ENCODE peak calls at places on chromosomes 6 and 20, in four cellular contexts. Q is H9; H is pancreas; G is CD4-positive, alpha-beta T cell. V is an unnamed sample.
A peak's percentile ranks its signal among the peaks of the same experiment; 100 is the strongest.

GRCh38 chr20:50794181-50794845 is 548 bp upstream of the BCAS4 start:
- DNase-seq in Q (no peak), H (no peak), G (no peak), V (peak; percentile 64)

GRCh38 chr6:71012871-71013456 is 56.1 kb upstream of the B3GAT2 start:
- DNase-seq in Q (no peak), H (no peak), G (no peak), V (no peak)

GRCh38 chr20:57437672-57438330 is 46.6 kb downstream of the RBM38 start:
- DNase-seq in H (no peak), G (no peak), Q (no peak), V (no peak)

GRCh38 chr6:45892696-45893095 is 123.0 kb downstream of the CLIC5 start:
- DNase-seq in H (no peak), Q (no peak), G (no peak), V (no peak)

GRCh38 chr6:11650297-11650696 is 112.7 kb downstream of the TMEM170B start:
- DNase-seq in G (no peak), Q (peak; percentile 83), H (no peak), V (no peak)

GRCh38 chr6:39451831-39452230 is 129.3 kb upstream of the KCNK16 start:
- DNase-seq in Q (peak; percentile 46), H (no peak), G (no peak), V (no peak)

GRCh38 chr6:102841055-102841454 is 1447.5 kb downstream of the GRIK2 start:
- DNase-seq in H (no peak), G (no peak), Q (no peak), V (no peak)

GRCh38 chr6:89972024-89972381 is 77.7 kb downstream of the GJA10 start:
- DNase-seq in G (no peak), Q (no peak), H (no peak), V (no peak)

GRCh38 chr20:8094415-8094818 is 37.6 kb upstream of the PLCB1 start:
- DNase-seq in Q (no peak), G (no peak), H (peak; percentile 56), V (no peak)

GRCh38 chr6:50959081-50959641 is 140.5 kb downstream of the TFAP2B start:
- DNase-seq in G (no peak), Q (no peak), H (no peak), V (no peak)

GRCh38 chr6:23388239-23388803 is 737.7 kb upstream of the NRSN1 start:
- DNase-seq in Q (no peak), G (no peak), H (no peak), V (no peak)

GRCh38 chr6:44237813-44238433 is 9.0 kb upstream of the HSP90AB1 start:
- DNase-seq in Q (peak; percentile 69), G (peak; percentile 61), H (peak; percentile 89), V (peak; percentile 90)

GRCh38 chr20:20761302-20761701 is 48.9 kb upstream of the RALGAPA2 start:
- DNase-seq in H (no peak), Q (no peak), G (no peak), V (no peak)

GRCh38 chr20:33733654-33734576 is 2.1 kb downstream of the ZNF341 start:
- DNase-seq in Q (no peak), H (no peak), G (no peak), V (peak; percentile 58)

GRCh38 chr20:52103911-52104545 is 87.6 kb downstream of the ZFP64 start:
- DNase-seq in G (no peak), H (no peak), Q (peak; percentile 69), V (no peak)

GRCh38 chr6:2579789-2580570 is 170.7 kb downstream of the MYLK4 start:
- DNase-seq in H (no peak), Q (no peak), G (no peak), V (no peak)
- H3K27ac ChIP-seq in H (no peak overlapping the region), Q (no peak overlapping the region), G (no peak overlapping the region), V (no peak overlapping the region)

DNA sequence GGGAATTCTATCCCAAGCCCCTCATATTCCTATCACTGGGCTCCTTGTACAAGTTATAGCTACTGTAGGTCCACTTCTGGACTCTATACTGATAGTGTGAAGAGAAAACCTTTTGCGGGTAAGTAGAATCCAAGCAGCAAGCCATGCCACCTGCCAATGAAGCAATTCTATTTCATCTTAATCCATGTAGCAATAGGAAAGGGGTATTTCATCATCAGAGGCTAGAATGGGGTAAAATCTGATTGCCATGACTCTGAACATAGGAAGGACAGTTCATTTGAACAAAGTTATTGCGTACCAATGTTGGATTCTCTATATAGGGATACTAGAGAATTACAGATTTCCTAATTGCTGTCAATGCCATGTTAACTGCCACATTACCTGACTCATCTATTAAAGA is 4.5 kb downstream of the BMP6 start:
- DNase-seq in Q (no peak), H (no peak), G (no peak), V (no peak)
- H3K27ac ChIP-seq in Q (no peak overlapping the region), H (no peak overlapping the region), G (no peak overlapping the region), V (no peak overlapping the region)

GRCh38 chr6:116997496-116997895 is 120.5 kb downstream of the RFX6 start:
- DNase-seq in Q (no peak), H (no peak), G (no peak), V (no peak)

GRCh38 chr6:116992546-116992945 is 115.5 kb downstream of the RFX6 start:
- DNase-seq in G (no peak), Q (no peak), H (no peak), V (no peak)

GRCh38 chr6:116996842-116997241 is 119.8 kb downstream of the RFX6 start:
- DNase-seq in H (no peak), Q (no peak), G (no peak), V (no peak)
- H3K27ac ChIP-seq in H (no peak overlapping the region), Q (no peak overlapping the region), G (no peak overlapping the region), V (no peak overlapping the region)

GRCh38 chr6:151027936-151028838 is 162.7 kb downstream of the MTHFD1L start:
- DNase-seq in H (no peak), Q (no peak), G (no peak), V (no peak)
- H3K27ac ChIP-seq in H (peak overlapping the region; percentile 58), Q (no peak overlapping the region), G (no peak overlapping the region), V (no peak overlapping the region)

GRCh38 chr6:154996841-154997311 is 1.8 kb downstream of the TIAM2 start:
- DNase-seq in H (no peak), G (no peak), Q (no peak), V (no peak)

GRCh38 chr6:154993026-154993425 is 2.1 kb upstream of the TIAM2 start:
- DNase-seq in Q (no peak), H (no peak), G (no peak), V (no peak)

GRCh38 chr6:154994881-154995240 is 254 bp upstream of the TIAM2 start:
- DNase-seq in Q (no peak), G (no peak), H (no peak), V (no peak)

GRCh38 chr6:154993710-154994109 is 1.4 kb upstream of the TIAM2 start:
- DNase-seq in G (no peak), H (no peak), Q (no peak), V (no peak)

DNA sequence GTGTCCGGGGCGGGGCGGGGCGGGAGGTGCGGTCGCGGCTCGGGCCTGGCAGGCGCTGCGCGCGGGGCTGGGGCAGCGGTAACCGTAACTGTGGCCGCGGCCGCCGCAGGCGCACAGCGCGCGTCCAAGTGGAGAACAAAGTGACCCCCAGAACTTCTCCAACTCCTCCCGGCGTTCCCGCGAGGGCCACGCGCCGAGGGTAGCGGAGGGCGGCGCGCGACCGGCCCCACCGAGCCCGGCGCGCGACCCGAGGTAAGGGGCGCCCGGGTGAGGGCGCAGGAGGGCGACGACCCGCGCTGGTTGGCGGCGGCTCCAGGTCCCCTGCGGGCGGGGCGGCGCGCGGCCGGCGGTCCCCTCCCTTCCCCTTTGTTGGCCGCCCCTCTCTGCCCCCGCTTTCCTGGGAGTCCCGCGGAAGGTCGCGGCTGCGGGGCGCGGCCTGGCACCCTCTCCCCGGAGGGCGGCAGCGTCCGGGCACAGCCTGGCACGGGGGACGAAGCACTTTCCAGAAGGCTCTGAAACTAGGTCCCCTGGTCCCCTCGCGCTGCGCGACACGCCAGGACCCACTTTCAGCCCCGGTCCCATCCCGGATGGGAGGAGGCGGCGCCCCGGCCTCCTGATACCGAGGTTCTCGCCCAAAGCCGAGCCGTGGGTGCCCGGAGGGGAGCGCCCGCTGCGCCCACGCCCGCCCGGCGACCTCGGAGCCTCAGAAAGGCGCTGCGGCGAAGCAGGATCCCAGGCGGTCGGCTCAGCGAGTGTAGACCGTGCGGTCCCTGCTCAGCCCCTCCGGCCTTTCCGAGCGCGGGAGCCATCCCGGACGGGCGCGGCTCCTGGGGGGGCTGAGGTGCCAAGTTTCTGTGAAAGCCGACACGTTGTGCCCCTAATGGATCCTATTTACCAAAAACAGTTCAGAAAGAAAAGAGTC is at the start of gene TIAM2:
- DNase-seq in H (no peak), G (no peak), Q (peak; percentile 79), V (peak; percentile 81)
- H3K27ac ChIP-seq in H (peak within 1 kb of the TSS; percentile 38), G (no peak within 1 kb of the TSS), Q (no peak within 1 kb of the TSS), V (no peak within 1 kb of the TSS)

DNA sequence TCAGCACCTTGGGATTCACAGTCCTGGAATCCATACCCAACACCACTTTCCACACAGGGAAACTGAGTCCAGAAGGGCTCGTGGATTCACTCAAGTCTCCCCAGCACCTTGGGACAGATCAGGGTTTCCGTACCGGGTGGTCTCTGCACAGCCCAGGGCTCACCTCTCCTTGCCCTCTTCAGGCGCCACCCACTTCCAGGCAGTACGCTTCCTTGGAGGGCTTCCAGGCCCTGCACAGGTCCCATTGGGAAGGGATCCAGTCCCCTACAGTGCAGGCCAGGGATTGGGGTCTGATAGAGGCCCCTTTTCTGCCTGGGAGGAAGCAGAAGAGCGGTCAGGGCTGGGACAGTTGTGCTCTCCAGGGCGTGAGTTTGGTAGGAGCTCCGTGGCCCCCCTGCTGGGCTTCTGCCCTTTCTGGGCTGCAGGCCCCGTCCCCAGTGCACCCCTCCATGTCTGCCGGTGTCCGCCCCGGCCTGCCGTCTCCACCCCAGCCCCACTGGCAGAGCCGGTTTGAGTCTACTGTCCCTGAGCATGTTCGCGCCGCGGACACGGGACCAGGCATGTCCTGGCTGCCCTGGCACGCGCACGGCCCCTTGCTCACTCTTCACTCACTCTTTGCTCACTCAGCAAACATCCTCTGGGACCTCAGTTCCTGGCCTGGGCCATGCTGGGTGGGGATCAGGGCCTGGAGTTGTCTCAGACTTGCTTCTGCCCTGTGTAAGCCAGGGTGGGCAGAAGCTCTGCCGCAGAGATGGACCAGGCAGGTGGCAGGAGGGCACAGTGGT is 12.6 kb downstream of the SRC start:
- DNase-seq in G (no peak), H (no peak), Q (no peak), V (peak; percentile 83)
- H3K27ac ChIP-seq in G (no peak overlapping the region), H (no peak overlapping the region), Q (no peak overlapping the region), V (peak overlapping the region; percentile 13)

GRCh38 chr20:17504898-17505663 is 26.1 kb downstream of the BFSP1 start:
- DNase-seq in G (peak; percentile 13), H (peak; percentile 48), Q (peak; percentile 77), V (peak; percentile 79)
- H3K27ac ChIP-seq in G (peak overlapping the region; percentile 4), H (no peak overlapping the region), Q (no peak overlapping the region), V (no peak overlapping the region)